ENCODE peak calls at places on chromosomes 7 and 10, in seven cellular contexts. A is stimulated activated CD4-positive, alpha-beta T cell treated with anti-CD3 and anti-CD28 coated beads, Interleukin-4, amount 100 ng/mL, for 24 hours; W is T-cell; M is renal cortical epithelial cell; X is stimulated activated naive CD4-positive, alpha-beta T cell; J is DMS 273 treated with DMSO at 0.1 percent for 48 hours; T is activated T-cell treated with anti-CD3 and anti-CD28 coated beads, Interleukin-2, amount 50 U/mL, for 24 hours. Q is an unnamed sample.

GRCh38 chr7:144256112-144256511 is 8.5 kb downstream of the OR2A7 start:
- DNase-seq in M (peak), X (no peak), J (no peak), T (no peak), A (no peak), W (no peak), Q (peak)

GRCh38 chr7:77538186-77538907 is 1.3 kb downstream of the PTPN12 start:
- DNase-seq in J (peak), W (no peak), M (peak), T (peak), X (no peak), A (no peak), Q (peak)

GRCh38 chr10:14659626-14660196 is 115.0 kb downstream of the FAM107B start:
- DNase-seq in W (peak), J (no peak), T (peak), M (no peak), X (no peak), A (peak), Q (no peak)

GRCh38 chr7:52956379-52956915 is 79.0 kb upstream of the POM121L12 start:
- DNase-seq in A (no peak), T (no peak), X (no peak), J (no peak), M (peak), W (no peak), Q (peak)

GRCh38 chr10:93438796-93439253 is 43.3 kb downstream of the MYOF start:
- DNase-seq in J (no peak), M (peak), W (no peak), A (no peak), T (no peak), X (no peak), Q (peak)

GRCh38 chr10:54133201-54133600 is 667.8 kb downstream of the PCDH15 start:
- DNase-seq in X (no peak), J (no peak), A (no peak), M (peak), W (no peak), T (no peak), Q (peak)

GRCh38 chr7:99459087-99459486 is 6.9 kb downstream of the ATP5MF start:
- DNase-seq in J (peak), X (no peak), M (no peak), A (no peak), W (peak), T (no peak), Q (peak)

GRCh38 chr10:119831656-119832055 is 41.0 kb downstream of the MCMBP start:
- DNase-seq in X (no peak), W (no peak), J (no peak), T (no peak), A (no peak), M (no peak), Q (no peak)

GRCh38 chr7:36034020-36034419 is 119.0 kb upstream of the EEPD1 start:
- DNase-seq in M (peak), T (no peak), J (no peak), X (no peak), A (no peak), W (no peak), Q (no peak)

GRCh38 chr7:122674502-122674901 is 24.4 kb downstream of the RNF133 start:
- DNase-seq in J (no peak), T (no peak), M (peak), A (no peak), W (no peak), X (no peak), Q (no peak)

GRCh38 chr7:39137480-39137879 is 159.8 kb downstream of the POU6F2 start:
- DNase-seq in X (no peak), W (no peak), A (no peak), J (no peak), M (no peak), T (no peak), Q (no peak)

GRCh38 chr7:16657656-16658279 is 11.8 kb downstream of the BZW2 start:
- DNase-seq in M (peak), X (no peak), W (no peak), A (no peak), T (no peak), J (peak), Q (peak)

GRCh38 chr7:55052081-55052480 is 33.3 kb downstream of the EGFR start:
- DNase-seq in J (no peak), X (no peak), W (no peak), A (no peak), T (no peak), M (no peak), Q (no peak)

GRCh38 chr7:20744913-20745587 is 41.6 kb downstream of the SP8 start:
- DNase-seq in T (no peak), X (no peak), A (no peak), M (peak), W (no peak), J (no peak), Q (peak)

GRCh38 chr10:88272186-88272585 is 310.9 kb downstream of the RNLS start:
- DNase-seq in W (no peak), M (no peak), T (no peak), A (no peak), J (no peak), X (no peak), Q (no peak)

GRCh38 chr10:24901686-24902399 is 50.6 kb downstream of the PRTFDC1 start:
- DNase-seq in J (no peak), W (no peak), X (no peak), T (no peak), A (peak), M (peak), Q (no peak)

GRCh38 chr10:35794703-35795102 is 152.6 kb upstream of the FZD8 start:
- DNase-seq in W (no peak), X (no peak), T (no peak), A (no peak), J (no peak), M (no peak), Q (no peak)

GRCh38 chr10:98217793-98218192 is 50.2 kb downstream of the LOXL4 start:
- DNase-seq in M (no peak), X (no peak), A (no peak), J (no peak), T (no peak), W (no peak), Q (no peak)

GRCh38 chr10:60604356-60604755 is 173.9 kb upstream of the CDK1 start:
- DNase-seq in M (peak), J (no peak), X (no peak), W (no peak), T (no peak), A (no peak), Q (peak)